ENCODE peak calls at places on chromosomes 7 and 10, in six cellular contexts. F, H, K, E, X and B are unnamed samples.

GRCh38 chr10:24974978-24975377 is 22.6 kb upstream of the PRTFDC1 start:
- DNase-seq in F (peak; percentile 92), H (peak; percentile 99), K (peak; percentile 69), E (peak; percentile 13), X (peak; percentile 92), B (no peak)

GRCh38 chr7:128236924-128237586 is 4.0 kb upstream of the LEP start:
- DNase-seq in F (peak; percentile 60), H (peak; percentile 61), K (peak; percentile 52), E (no peak), X (peak; percentile 93), B (peak; percentile 100)

GRCh38 chr7:43516581-43517342 is 66.1 kb upstream of the STK17A start:
- DNase-seq in F (peak; percentile 47), H (no peak), K (no peak), E (no peak), X (peak; percentile 10), B (peak; percentile 95)

GRCh38 chr10:51892965-51893658 is 193.7 kb upstream of the CSTF2T start:
- DNase-seq in F (peak; percentile 76), H (no peak), K (no peak), E (peak; percentile 83), X (peak; percentile 41), B (peak; percentile 37)

GRCh38 chr10:79404231-79404609 is 41.2 kb downstream of the ZCCHC24 start:
- DNase-seq in F (peak; percentile 93), H (peak; percentile 96), K (peak; percentile 81), E (peak; percentile 45), X (peak; percentile 90), B (no peak)

GRCh38 chr10:124842721-124843120 is 41.1 kb downstream of the ABRAXAS2 start:
- DNase-seq in F (no peak), H (no peak), K (no peak), E (no peak), X (no peak), B (no peak)

GRCh38 chr10:63346015-63346441 is 119.7 kb downstream of the JMJD1C start:
- DNase-seq in F (peak; percentile 69), H (peak; percentile 58), K (peak; percentile 24), E (no peak), X (peak; percentile 65), B (peak; percentile 9)

GRCh38 chr10:64430690-64431323 is 909.6 kb downstream of the REEP3 start:
- DNase-seq in F (peak; percentile 0), H (no peak), K (peak; percentile 1), E (peak; percentile 85), X (peak; percentile 11), B (peak; percentile 5)

GRCh38 chr10:70578371-70578947 is 24.1 kb downstream of the PRF1 start:
- DNase-seq in F (peak; percentile 87), H (peak; percentile 85), K (peak; percentile 98), E (no peak), X (peak; percentile 45), B (peak; percentile 97)

GRCh38 chr10:67612577-67613537 is 83.1 kb downstream of the CTNNA3 start:
- DNase-seq in F (peak; percentile 58), H (no peak), K (peak; percentile 68), E (no peak), X (peak; percentile 30), B (no peak)

GRCh38 chr10:124545756-124546369 is 84.2 kb downstream of the LHPP start:
- DNase-seq in F (no peak), H (no peak), K (no peak), E (no peak), X (no peak), B (no peak)

GRCh38 chr7:136956232-136956631 is 87.8 kb downstream of the CHRM2 start:
- DNase-seq in F (peak; percentile 72), H (peak; percentile 73), K (peak; percentile 73), E (no peak), X (peak; percentile 54), B (peak; percentile 26)

DNA sequence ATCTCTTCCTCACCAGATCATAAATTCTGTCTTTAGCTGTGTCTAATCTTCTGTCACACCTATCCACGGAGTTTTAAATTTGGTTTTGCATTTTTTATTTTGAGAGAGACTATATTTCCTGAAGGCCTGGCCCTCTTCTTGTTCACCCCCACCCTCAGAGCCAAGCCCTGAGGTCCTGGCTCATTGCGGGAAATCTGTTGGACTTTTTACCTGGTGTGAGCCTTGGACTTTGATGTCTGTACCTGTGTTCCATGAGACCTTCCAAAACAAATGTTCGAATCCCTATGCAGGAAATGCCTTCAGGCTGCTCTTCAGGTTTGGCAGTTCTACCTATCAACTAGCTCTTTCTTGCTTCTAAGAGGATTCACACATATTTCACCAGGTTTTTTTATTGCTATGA is 175.2 kb upstream of the GRB10 start:
- DNase-seq in F (no peak), H (no peak), K (no peak), E (no peak), X (no peak), B (no peak)
- H3K4me3 ChIP-seq in F (no peak overlapping the region), H (no peak overlapping the region), K (no peak overlapping the region), E (no peak overlapping the region), X (no peak overlapping the region), B (no peak overlapping the region)

GRCh38 chr7:42097756-42098155 is 139.3 kb downstream of the GLI3 start:
- DNase-seq in F (peak; percentile 93), H (peak; percentile 78), K (peak; percentile 68), E (no peak), X (peak; percentile 96), B (peak; percentile 98)
- TF ChIP-seq CTCF in F (peak; percentile 48), H (peak; percentile 40), K (peak; percentile 15), E (peak; percentile 40), X (peak; percentile 47), B (peak; percentile 31)

GRCh38 chr7:28986723-28987122 is 28.6 kb upstream of the TRIL start:
- DNase-seq in F (peak; percentile 77), H (peak; percentile 95), K (peak; percentile 38), E (no peak), X (peak; percentile 94), B (peak; percentile 72)

GRCh38 chr7:28986028-28986427 is 27.9 kb upstream of the TRIL start:
- DNase-seq in F (no peak), H (no peak), K (no peak), E (no peak), X (no peak), B (peak; percentile 37)

GRCh38 chr7:28989596-28989980 is 31.5 kb upstream of the TRIL start:
- DNase-seq in F (no peak), H (no peak), K (no peak), E (no peak), X (no peak), B (no peak)

GRCh38 chr7:28988818-28989595 is 30.9 kb upstream of the TRIL start:
- DNase-seq in F (peak; percentile 70), H (peak; percentile 97), K (peak; percentile 92), E (no peak), X (peak; percentile 98), B (peak; percentile 95)

DNA sequence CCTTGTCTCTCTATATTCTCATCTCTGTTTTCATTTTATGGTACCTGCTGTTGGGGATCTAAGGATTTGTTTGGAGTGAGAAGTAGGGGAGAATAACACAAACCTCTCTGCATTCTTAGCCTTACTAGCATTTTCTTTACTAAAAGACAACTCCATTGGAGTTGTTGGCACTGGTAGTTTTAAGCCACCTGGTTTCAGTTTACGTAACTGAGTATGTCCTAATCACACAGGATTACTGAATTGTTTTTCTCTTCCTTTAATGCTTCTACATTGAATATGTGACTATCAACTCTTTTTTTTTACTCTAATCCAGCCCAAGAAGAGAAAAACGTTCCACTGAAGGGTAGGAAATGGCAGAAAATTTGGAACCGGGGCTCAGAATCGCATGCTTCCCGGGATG is 30.0 kb upstream of the TRIL start:
- DNase-seq in F (no peak), H (peak; percentile 38), K (no peak), E (no peak), X (peak; percentile 74), B (peak; percentile 22)
- H3K4me3 ChIP-seq in F (no peak overlapping the region), H (no peak overlapping the region), K (no peak overlapping the region), E (no peak overlapping the region), X (no peak overlapping the region), B (no peak overlapping the region)

GRCh38 chr7:149832332-149833041 is 5.7 kb upstream of the ZNF862 start:
- DNase-seq in F (no peak), H (no peak), K (no peak), E (no peak), X (no peak), B (no peak)
- TF ChIP-seq CTCF in F (peak; percentile 30), H (no peak), K (no peak), E (no peak), X (no peak), B (no peak)